ENCODE peak calls at places on chromosome 4, in nine cellular contexts. Q is lower leg skin; K is GM12865; Y is AG04450; L is stimulated activated CD4-positive, alpha-beta T cell treated with anti-CD3 and anti-CD28 coated beads, Interleukin-12 subunit alpha, Interleukin-12 subunit beta, amount 100 ng/mL, for 48 hours; I is NCI-H146; V is T-cell; F is MCF 10A; C is naive thymus-derived CD4-positive, alpha-beta T cell. O is an unnamed sample.

GRCh38 chr4:109044446-109044845 is 258.0 kb downstream of the COL25A1 start:
- DNase-seq in Q (no peak), K (no peak), Y (no peak), L (no peak), I (no peak), V (no peak), F (no peak), C (no peak), O (no peak)

GRCh38 chr4:18684932-18685331 is 663.4 kb upstream of the LCORL start:
- DNase-seq in Q (no peak), K (no peak), Y (no peak), L (no peak), I (no peak), V (no peak), F (no peak), C (no peak), O (no peak)

GRCh38 chr4:142322996-142323395 is 523.1 kb downstream of the INPP4B start:
- DNase-seq in Q (no peak), K (no peak), Y (no peak), L (no peak), I (no peak), V (no peak), F (no peak), C (no peak), O (no peak)

GRCh38 chr4:7193040-7193958 is 961 bp downstream of the SORCS2 start:
- DNase-seq in Q (no peak), K (no peak), Y (no peak), L (no peak), I (no peak), V (no peak), F (no peak), C (no peak), O (no peak)

GRCh38 chr4:124386163-124386562 is 326.4 kb downstream of the ANKRD50 start:
- DNase-seq in Q (no peak), K (no peak), Y (no peak), L (no peak), I (no peak), V (no peak), F (no peak), C (no peak), O (no peak)

GRCh38 chr4:8274772-8275241 is 5.3 kb downstream of the HTRA3 start:
- DNase-seq in Q (peak), K (no peak), Y (peak), L (no peak), I (peak), V (no peak), F (peak), C (no peak), O (no peak)

GRCh38 chr4:19748470-19748869 is 503.2 kb upstream of the SLIT2 start:
- DNase-seq in Q (peak), K (no peak), Y (peak), L (no peak), I (no peak), V (no peak), F (peak), C (no peak), O (no peak)

GRCh38 chr4:175970072-175970471 is 95.6 kb upstream of the WDR17 start:
- DNase-seq in Q (no peak), K (no peak), Y (no peak), L (no peak), I (no peak), V (no peak), F (no peak), C (no peak), O (no peak)

GRCh38 chr4:126582737-126583136 is 1050.0 kb upstream of the INTU start:
- DNase-seq in Q (no peak), K (peak), Y (no peak), L (no peak), I (no peak), V (no peak), F (peak), C (no peak), O (no peak)

GRCh38 chr4:129901205-129901604 is 805.3 kb downstream of the C4orf33 start:
- DNase-seq in Q (no peak), K (no peak), Y (no peak), L (no peak), I (no peak), V (no peak), F (no peak), C (no peak), O (no peak)

GRCh38 chr4:77797239-77797638 is 21.9 kb downstream of the CNOT6L start:
- DNase-seq in Q (no peak), K (no peak), Y (no peak), L (no peak), I (peak), V (no peak), F (peak), C (no peak), O (no peak)

O was measured in GM19239.